ENCODE peak calls at places on chromosome 14, in six cellular contexts. W, Y, O, J, H and S are unnamed samples.

GRCh38 chr14:56482306-56482705 is 97.3 kb upstream of the TMEM260 start:
- DNase-seq in W (no peak), Y (no peak), O (no peak), J (peak; percentile 11), H (peak; percentile 64), S (peak; percentile 28)

GRCh38 chr14:52918486-52918885 is 32.4 kb downstream of the FERMT2 start:
- DNase-seq in W (no peak), Y (peak; percentile 62), O (no peak), J (no peak), H (no peak), S (no peak)

GRCh38 chr14:88040141-88040540 is 35.2 kb downstream of the GPR65 start:
- DNase-seq in W (no peak), Y (no peak), O (no peak), J (no peak), H (no peak), S (no peak)

GRCh38 chr14:43308411-43308810 is 1198.7 kb downstream of the FSCB start:
- DNase-seq in W (no peak), Y (no peak), O (no peak), J (no peak), H (no peak), S (no peak)

GRCh38 chr14:73764881-73765280 is 50.7 kb upstream of the PNMA1 start:
- DNase-seq in W (no peak), Y (no peak), O (no peak), J (no peak), H (no peak), S (no peak)

GRCh38 chr14:100654025-100654813 is 67.0 kb upstream of the BEGAIN start:
- DNase-seq in W (no peak), Y (no peak), O (no peak), J (no peak), H (no peak), S (no peak)

GRCh38 chr14:101965145-101965531 is 765 bp downstream of the DYNC1H1 start:
- DNase-seq in W (peak; percentile 54), Y (no peak), O (peak; percentile 79), J (no peak), H (peak; percentile 78), S (peak; percentile 27)

GRCh38 chr14:22797017-22797917 is 18.0 kb downstream of the SLC7A7 start:
- DNase-seq in W (no peak), Y (no peak), O (no peak), J (peak; percentile 50), H (no peak), S (no peak)

GRCh38 chr14:83217492-83217891 is 1683.8 kb upstream of the SEL1L start:
- DNase-seq in W (no peak), Y (no peak), O (no peak), J (no peak), H (no peak), S (no peak)

GRCh38 chr14:50333010-50333409 is 20.9 kb downstream of the DMAC2L start:
- DNase-seq in W (no peak), Y (no peak), O (no peak), J (no peak), H (no peak), S (no peak)

GRCh38 chr14:83463500-83464098 is 1929.9 kb upstream of the SEL1L start:
- DNase-seq in W (peak; percentile 12), Y (no peak), O (peak; percentile 7), J (peak; percentile 10), H (peak; percentile 56), S (no peak)

GRCh38 chr14:80572666-80573065 is 361.4 kb upstream of the DIO2 start:
- DNase-seq in W (no peak), Y (no peak), O (no peak), J (no peak), H (no peak), S (no peak)

GRCh38 chr14:105890474-105891220 is 364.3 kb downstream of the TMEM121 start:
- DNase-seq in W (no peak), Y (no peak), O (no peak), J (peak; percentile 1), H (no peak), S (no peak)

GRCh38 chr14:86766469-86766868 is 1226.5 kb downstream of the GALC start:
- DNase-seq in W (peak; percentile 14), Y (no peak), O (no peak), J (no peak), H (no peak), S (no peak)

GRCh38 chr14:24172261-24172860 is 481 bp downstream of the REC8 start:
- DNase-seq in W (no peak), Y (no peak), O (peak; percentile 79), J (no peak), H (no peak), S (no peak)

GRCh38 chr14:38125484-38125912 is 82.2 kb upstream of the SSTR1 start:
- DNase-seq in W (no peak), Y (no peak), O (no peak), J (no peak), H (no peak), S (no peak)

GRCh38 chr14:24299255-24300191 is at the start of the genes DHRS1 and NOP9:
- DNase-seq in W (peak; percentile 93), Y (peak; percentile 65), O (peak; percentile 97), J (peak; percentile 90), H (peak; percentile 99), S (peak; percentile 86)

GRCh38 chr14:90061849-90062794 is at the start of gene KCNK13:
- DNase-seq in W (no peak), Y (no peak), O (peak; percentile 74), J (no peak), H (peak; percentile 71), S (no peak)

GRCh38 chr14:101559624-101560533 is 1.4 kb upstream of the DIO3 start:
- DNase-seq in W (no peak), Y (no peak), O (peak; percentile 91), J (no peak), H (peak; percentile 72), S (no peak)

GRCh38 chr14:100012478-100012925 is 52.7 kb upstream of the EVL start:
- DNase-seq in W (no peak), Y (peak; percentile 24), O (no peak), J (no peak), H (no peak), S (no peak)

GRCh38 chr14:87732562-87732961 is 260.4 kb downstream of the GALC start:
- DNase-seq in W (no peak), Y (no peak), O (no peak), J (no peak), H (no peak), S (no peak)

GRCh38 chr14:49982522-49982951 is 89.7 kb downstream of the ARF6 start:
- DNase-seq in W (no peak), Y (no peak), O (no peak), J (no peak), H (no peak), S (no peak)

GRCh38 chr14:49621114-49621881 is 699 bp downstream of the MGAT2 start:
- DNase-seq in W (no peak), Y (no peak), O (peak; percentile 76), J (no peak), H (no peak), S (no peak)

GRCh38 chr14:72495668-72496067 is 398.2 kb downstream of the DPF3 start:
- DNase-seq in W (no peak), Y (no peak), O (no peak), J (no peak), H (no peak), S (no peak)

GRCh38 chr14:97077253-97077653 is 280.1 kb downstream of the VRK1 start:
- DNase-seq in W (no peak), Y (peak; percentile 30), O (peak; percentile 37), J (peak; percentile 37), H (no peak), S (peak; percentile 61)

GRCh38 chr14:31489680-31490079 is 1.8 kb upstream of the GPR33 start:
- DNase-seq in W (no peak), Y (peak; percentile 31), O (no peak), J (no peak), H (no peak), S (no peak)

GRCh38 chr14:89911018-89911919 is 43.3 kb downstream of the EFCAB11 start:
- DNase-seq in W (peak; percentile 91), Y (no peak), O (no peak), J (no peak), H (peak; percentile 59), S (no peak)

GRCh38 chr14:95273041-95273978 is 46.4 kb downstream of the CLMN start:
- DNase-seq in W (peak; percentile 82), Y (no peak), O (no peak), J (no peak), H (no peak), S (no peak)
- TF ChIP-seq JUND in W (no peak), Y (no peak), O (no peak), J (no peak), H (no peak), S (no peak)

GRCh38 chr14:92698393-92698792 is 50.0 kb downstream of the LGMN start:
- DNase-seq in W (no peak), Y (no peak), O (no peak), J (no peak), H (no peak), S (no peak)
- TF ChIP-seq MAX in W (no peak), Y (no peak), O (no peak), J (no peak), H (no peak), S (no peak)

DNA sequence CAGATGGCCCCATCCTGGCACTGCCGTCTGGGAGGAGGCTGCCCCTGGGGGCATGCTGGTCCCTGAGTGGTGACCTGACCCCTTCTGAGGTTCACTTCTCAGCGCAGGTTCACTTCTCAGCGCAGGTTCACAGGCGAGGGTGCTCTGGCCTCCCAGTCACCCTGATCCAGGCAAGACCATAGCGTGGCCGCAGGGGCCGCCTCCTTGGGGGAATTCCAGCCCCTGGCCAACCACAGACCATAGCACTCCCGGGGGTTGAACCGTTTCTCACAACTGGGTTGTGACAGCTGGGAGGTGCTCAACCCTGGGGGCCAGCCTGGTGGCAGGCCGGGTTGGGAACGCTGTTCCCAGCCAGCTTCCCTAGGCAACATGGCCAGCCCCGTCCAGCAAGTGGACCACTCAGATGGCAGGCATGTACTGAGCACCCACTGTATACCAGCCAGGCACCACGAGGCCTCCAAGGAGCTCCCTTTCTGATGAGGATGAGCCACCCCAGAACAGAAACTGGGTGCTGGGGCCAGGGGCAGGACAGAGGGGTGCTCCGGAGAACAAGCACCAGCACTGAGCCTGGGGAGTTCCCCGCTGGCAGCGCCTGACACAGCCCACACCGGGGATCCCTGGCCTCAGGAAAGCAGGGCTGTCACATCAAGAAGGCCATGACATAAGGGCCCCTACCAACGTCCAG is 28.3 kb upstream of the ZFP36L1 start:
- DNase-seq in W (no peak), Y (peak; percentile 83), O (peak; percentile 34), J (no peak), H (no peak), S (no peak)
- TF ChIP-seq JUND in W (no peak), Y (peak; percentile 58), O (no peak), J (no peak), H (no peak), S (no peak)

GRCh38 chr14:28571636-28572035 is 195.0 kb upstream of the FOXG1 start:
- DNase-seq in W (no peak), Y (no peak), O (no peak), J (no peak), H (no peak), S (no peak)

GRCh38 chr14:28577711-28578131 is 188.9 kb upstream of the FOXG1 start:
- DNase-seq in W (no peak), Y (no peak), O (no peak), J (no peak), H (no peak), S (no peak)

GRCh38 chr14:28577187-28577586 is 189.4 kb upstream of the FOXG1 start:
- DNase-seq in W (no peak), Y (no peak), O (no peak), J (no peak), H (no peak), S (no peak)

DNA sequence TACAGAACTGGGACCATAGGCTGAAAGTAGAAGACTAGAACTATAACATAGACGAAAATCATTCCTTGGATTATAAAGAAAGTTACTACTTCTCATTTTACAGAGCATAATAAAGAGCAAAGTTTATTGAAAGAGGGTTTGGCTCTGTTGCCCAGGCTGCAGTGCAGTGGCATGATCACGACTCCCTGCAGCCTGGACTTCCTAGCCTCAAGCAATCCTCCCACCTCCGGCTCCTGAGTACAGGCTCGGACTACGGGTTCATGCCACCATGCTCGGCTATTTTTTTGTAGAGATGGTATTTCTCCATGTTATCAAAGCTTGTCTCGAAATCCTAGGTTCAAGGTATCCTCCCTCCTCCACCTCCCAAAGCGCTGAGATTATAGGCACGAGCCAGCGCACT is 190.1 kb upstream of the FOXG1 start:
- DNase-seq in W (no peak), Y (no peak), O (no peak), J (no peak), H (no peak), S (no peak)
- TF ChIP-seq MAX in W (no peak), Y (no peak), O (no peak), J (no peak), H (no peak), S (no peak)